ENCODE peak calls at places on chromosome 13, in five cellular contexts. D is heart left ventricle, M is GM12892, N is lower leg skin, V is gastrocnemius medialis. S is an unnamed sample.

GRCh38 chr13:113846639-113847318 is 17.1 kb downstream of the GAS6 start:
- DNase-seq in D (no peak), M (no peak), N (peak), V (no peak), S (no peak)

GRCh38 chr13:27120011-27120410 is 51.6 kb downstream of the USP12 start:
- DNase-seq in D (no peak), M (no peak), N (no peak), V (no peak), S (no peak)

GRCh38 chr13:64054306-64054705 is 2638.7 kb upstream of the PCDH20 start:
- DNase-seq in D (no peak), M (no peak), N (no peak), V (no peak), S (no peak)

GRCh38 chr13:111031531-111031961 is 83.6 kb upstream of the ARHGEF7 start:
- DNase-seq in D (no peak), M (no peak), N (no peak), V (peak), S (no peak)

GRCh38 chr13:69935043-69935442 is 172.6 kb upstream of the ATXN8OS start:
- DNase-seq in D (no peak), M (no peak), N (no peak), V (no peak), S (no peak)

GRCh38 chr13:74046461-74046860 is 87.7 kb downstream of the KLF12 start:
- DNase-seq in D (no peak), M (no peak), N (no peak), V (no peak), S (no peak)

GRCh38 chr13:37599509-37599908 is 941 bp upstream of the POSTN start:
- DNase-seq in D (no peak), M (no peak), N (no peak), V (no peak), S (no peak)

GRCh38 chr13:100883453-100883852 is 208.9 kb upstream of the TMTC4 start:
- DNase-seq in D (no peak), M (no peak), N (no peak), V (no peak), S (no peak)

GRCh38 chr13:60627071-60627686 is 230.2 kb downstream of the TDRD3 start:
- DNase-seq in D (no peak), M (no peak), N (no peak), V (no peak), S (no peak)

GRCh38 chr13:113553541-113554332 is 30.8 kb upstream of the TFDP1 start:
- DNase-seq in D (no peak), M (no peak), N (peak), V (no peak), S (peak)

GRCh38 chr13:39341238-39341637 is 261.8 kb downstream of the LHFPL6 start:
- DNase-seq in D (no peak), M (no peak), N (no peak), V (no peak), S (no peak)

GRCh38 chr13:113203507-113204377 is 4.7 kb downstream of the PCID2 start:
- DNase-seq in D (peak), M (no peak), N (no peak), V (no peak), S (no peak)

GRCh38 chr13:100550433-100550832 is 38.2 kb downstream of the GGACT start:
- DNase-seq in D (no peak), M (no peak), N (no peak), V (no peak), S (no peak)

GRCh38 chr13:30266751-30267150 is 40.6 kb downstream of the KATNAL1 start:
- DNase-seq in D (no peak), M (no peak), N (no peak), V (no peak), S (no peak)

GRCh38 chr13:101917833-101918755 is 465.6 kb downstream of the ITGBL1 start:
- DNase-seq in D (no peak), M (no peak), N (no peak), V (no peak), S (no peak)

GRCh38 chr13:100854091-100854490 is 179.5 kb upstream of the TMTC4 start:
- DNase-seq in D (no peak), M (no peak), N (no peak), V (no peak), S (no peak)

GRCh38 chr13:75558130-75558840 is 8.7 kb downstream of the UCHL3 start:
- DNase-seq in D (no peak), M (no peak), N (no peak), V (no peak), S (no peak)

GRCh38 chr13:41006951-41007350 is 12.2 kb downstream of the ELF1 start:
- DNase-seq in D (no peak), M (no peak), N (no peak), V (no peak), S (no peak)

GRCh38 chr13:51785592-51786424 is 18.2 kb downstream of the DHRS12 start:
- DNase-seq in D (peak), M (no peak), N (no peak), V (no peak), S (no peak)

GRCh38 chr13:62309904-62310303 is 894.3 kb upstream of the PCDH20 start:
- DNase-seq in D (no peak), M (no peak), N (no peak), V (no peak), S (no peak)

DNA sequence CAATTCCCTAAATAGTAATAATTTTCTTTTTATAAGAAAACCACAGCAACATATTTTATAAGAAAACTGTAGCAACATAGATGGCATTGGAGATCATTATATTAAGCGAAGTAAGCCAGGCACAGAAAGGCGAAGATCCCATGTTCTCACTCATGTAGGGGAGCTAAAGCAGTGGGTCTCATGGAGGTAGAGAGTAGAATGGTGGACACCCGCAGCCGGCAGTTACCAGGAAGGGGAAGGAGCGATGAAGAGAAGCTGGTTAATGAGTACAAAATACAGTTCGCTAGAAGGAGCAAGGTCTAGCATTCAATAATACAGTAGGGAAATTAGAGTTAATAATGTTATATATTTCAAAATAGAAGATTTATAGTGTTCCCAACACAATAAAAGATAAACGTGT is 42.8 kb downstream of the CRYL1 start:
- DNase-seq in D (no peak), M (no peak), N (no peak), V (no peak), S (no peak)
- TF ChIP-seq POLR2A in D (no peak), M (no peak), N (no peak), V (no peak), S (no peak)

DNA sequence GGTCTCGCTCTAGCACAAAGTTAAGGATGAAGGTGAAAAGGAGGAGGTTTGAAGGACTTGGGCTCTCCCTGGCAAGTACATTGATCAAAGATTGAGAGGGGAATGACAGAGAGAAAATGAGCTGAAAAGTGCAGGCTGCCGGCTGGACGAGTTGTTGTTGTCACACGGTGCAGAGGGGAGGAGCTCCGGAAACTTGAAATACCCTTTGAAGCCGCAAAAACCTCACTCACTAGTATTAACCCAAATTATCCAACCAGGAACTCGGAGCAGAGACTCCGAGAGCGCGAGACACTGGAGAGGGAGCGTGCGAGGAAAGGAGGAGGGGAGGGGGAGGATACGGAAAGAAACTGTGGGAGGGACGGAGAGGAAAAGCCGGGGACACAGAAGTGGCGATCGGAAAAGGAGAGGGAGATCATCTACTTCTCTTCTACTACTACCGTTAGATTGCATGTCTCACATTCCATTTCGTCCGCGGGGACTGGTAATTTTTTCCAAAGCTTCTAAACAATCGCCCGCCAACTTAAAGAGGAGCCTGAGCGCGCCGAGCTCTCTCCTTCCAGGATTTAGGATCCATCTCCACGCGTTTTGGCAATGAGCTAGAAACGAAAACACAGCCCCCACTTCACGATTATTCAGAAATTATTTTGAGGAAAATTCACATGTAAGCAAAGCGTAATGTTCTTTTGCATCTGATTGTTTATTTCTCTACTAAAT is at the start of gene DACH1:
- DNase-seq in D (peak), M (peak), N (no peak), V (no peak), S (peak)
- TF ChIP-seq POLR2A in D (no peak), M (no peak), N (no peak), V (peak), S (no peak)

DNA sequence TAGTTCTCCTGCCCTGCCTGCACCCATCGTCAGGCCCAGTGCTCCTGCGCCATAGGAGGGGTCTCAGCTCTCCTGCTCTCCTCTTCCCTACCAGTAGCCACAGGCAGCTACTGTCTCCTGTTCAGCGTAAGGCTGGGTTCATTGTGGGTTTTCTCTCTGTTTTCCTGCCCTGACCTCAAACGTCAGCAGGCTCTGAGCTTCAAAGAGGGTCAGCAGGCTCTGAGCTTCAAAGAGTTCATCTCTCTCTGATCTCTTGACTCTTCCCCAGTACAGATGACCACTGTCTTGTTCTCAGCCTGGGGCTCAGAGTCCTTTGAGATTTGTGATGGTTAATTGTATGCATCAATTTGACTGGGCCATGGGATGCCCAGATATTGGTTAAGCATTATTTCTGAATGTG is 4.6 kb upstream of the CPB2 start:
- DNase-seq in D (no peak), M (no peak), N (no peak), V (no peak), S (no peak)
- TF ChIP-seq POLR2A in D (no peak), M (no peak), N (no peak), V (no peak), S (no peak)

DNA sequence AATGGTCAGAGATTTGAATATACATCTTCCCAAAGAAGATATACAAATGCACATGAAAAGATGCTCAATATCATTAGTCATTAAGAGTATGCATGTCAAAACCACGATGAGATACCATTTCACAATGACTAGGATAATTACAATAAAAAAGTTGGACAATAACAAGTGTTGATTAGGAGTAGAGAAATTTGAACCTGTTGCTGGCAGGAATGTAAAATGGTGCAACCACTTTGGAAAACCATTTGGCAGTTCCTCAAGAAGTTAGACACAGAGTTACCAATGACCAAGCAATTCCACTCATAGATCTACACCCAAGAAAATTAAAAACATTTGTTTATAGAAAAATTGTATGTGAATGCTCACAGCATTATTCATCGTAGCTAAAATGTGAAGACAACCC is 33.2 kb upstream of the STARD13 start:
- DNase-seq in D (no peak), M (no peak), N (no peak), V (no peak), S (no peak)
- TF ChIP-seq POLR2A in D (no peak), M (no peak), N (no peak), V (no peak), S (no peak)

GRCh38 chr13:72889496-72889895 is 107.6 kb downstream of the PIBF1 start:
- DNase-seq in D (no peak), M (no peak), N (no peak), V (no peak), S (no peak)

GRCh38 chr13:72886272-72887062 is 104.5 kb downstream of the PIBF1 start:
- DNase-seq in D (no peak), M (no peak), N (no peak), V (no peak), S (no peak)

GRCh38 chr13:72884111-72884510 is 102.2 kb downstream of the PIBF1 start:
- DNase-seq in D (no peak), M (no peak), N (no peak), V (no peak), S (no peak)
- TF ChIP-seq POLR2A in D (no peak), M (no peak), N (no peak), V (no peak), S (no peak)

DNA sequence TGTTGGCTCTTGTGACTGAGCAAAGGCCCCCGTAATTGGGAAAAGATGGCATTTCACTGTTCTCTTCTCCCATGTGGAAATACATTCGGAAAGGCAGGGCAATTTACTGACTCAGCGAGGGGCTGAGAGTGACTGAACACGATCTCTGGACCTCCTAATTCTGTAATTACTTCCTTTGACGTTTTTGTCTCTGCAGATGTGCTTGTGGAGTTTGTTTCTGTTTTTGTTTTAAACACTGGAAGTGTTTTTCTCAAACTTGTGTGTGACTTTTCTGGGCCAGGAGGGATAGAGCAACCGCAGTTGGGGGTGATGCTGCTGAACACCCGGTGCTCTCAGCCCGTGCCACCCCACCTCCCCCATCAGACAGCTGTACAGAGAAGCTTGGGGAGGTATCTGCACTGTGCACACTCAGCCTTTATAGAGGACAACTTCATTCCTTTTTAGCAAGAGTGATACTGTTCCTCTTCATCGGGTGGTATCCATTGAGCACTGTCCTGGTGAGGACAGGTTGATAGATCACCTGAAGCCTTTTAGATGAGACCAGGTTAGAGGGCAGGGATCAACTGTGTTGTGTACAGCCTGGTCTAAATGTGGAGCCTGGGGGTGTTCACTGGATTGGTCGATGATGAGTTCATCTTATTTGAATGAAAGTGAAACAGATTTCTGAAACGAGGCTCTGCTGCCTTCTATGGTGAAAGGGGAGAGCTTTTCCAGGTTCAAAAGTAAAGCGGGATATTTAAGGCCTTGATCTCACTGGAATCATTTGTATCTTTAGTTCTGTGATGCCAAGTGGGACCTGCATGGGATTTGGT is 117.4 kb downstream of the ESD start:
- DNase-seq in D (no peak), M (no peak), N (no peak), V (no peak), S (no peak)
- TF ChIP-seq POLR2A in D (no peak), M (no peak), N (no peak), V (peak), S (peak)